ENCODE peak calls at places on chromosome 1, in six cellular contexts. O is HL-60, G is breast epithelium, K is GM23338, Q is GM12892, U is endothelial cell of umbilical vein. E is an unnamed sample.

GRCh38 chr1:19750882-19751276 is 48.8 kb downstream of the TMCO4 start:
- DNase-seq in U (no peak), Q (no peak), K (no peak), O (no peak), G (no peak), E (no peak)

GRCh38 chr1:59135761-59136255 is 161.1 kb upstream of the FGGY start:
- DNase-seq in U (no peak), Q (no peak), O (no peak), K (no peak), G (no peak), E (no peak)

GRCh38 chr1:32695098-32695904 is 7.3 kb downstream of the SYNC start:
- DNase-seq in G (peak; percentile 92), O (no peak), U (peak; percentile 62), Q (no peak), K (no peak), E (no peak)

GRCh38 chr1:26283871-26284596 is 4.1 kb downstream of the SH3BGRL3 start:
- DNase-seq in G (no peak), U (no peak), O (no peak), K (no peak), Q (no peak), E (no peak)

GRCh38 chr1:46522184-46522968 is 29.1 kb downstream of the KNCN start:
- DNase-seq in U (no peak), Q (no peak), K (no peak), O (no peak), G (peak; percentile 60), E (no peak)

GRCh38 chr1:83497563-83497962 is 501.4 kb downstream of the TTLL7 start:
- DNase-seq in O (no peak), G (no peak), Q (no peak), K (peak; percentile 53), U (peak; percentile 13), E (no peak)

GRCh38 chr1:3070654-3071506 is 1.9 kb downstream of the PRDM16 start:
- DNase-seq in U (no peak), K (peak; percentile 62), O (no peak), Q (no peak), G (no peak), E (no peak)

GRCh38 chr1:148372731-148373130 is 110.4 kb downstream of the PPIAL4G start:
- DNase-seq in G (no peak), Q (no peak), K (no peak), U (no peak), O (no peak), E (no peak)

GRCh38 chr1:243513726-243514491 is 258.1 kb downstream of the SDCCAG8 start:
- DNase-seq in K (no peak), O (no peak), G (no peak), Q (no peak), U (no peak), E (no peak)

GRCh38 chr1:40014812-40015594 is 25.5 kb upstream of the CAP1 start:
- DNase-seq in U (peak; percentile 81), Q (no peak), G (no peak), O (no peak), K (no peak), E (no peak)

GRCh38 chr1:55428944-55429931 is 214.1 kb upstream of the USP24 start:
- DNase-seq in Q (no peak), G (no peak), O (no peak), K (peak; percentile 7), U (peak; percentile 99), E (no peak)

GRCh38 chr1:180615493-180616290 is 16.1 kb upstream of the XPR1 start:
- DNase-seq in K (no peak), Q (no peak), G (no peak), O (no peak), U (no peak), E (no peak)
- TF ChIP-seq POLR2AphosphoS5 in K (no peak), Q (no peak), G (no peak), O (no peak), U (no peak), E (no peak)

DNA sequence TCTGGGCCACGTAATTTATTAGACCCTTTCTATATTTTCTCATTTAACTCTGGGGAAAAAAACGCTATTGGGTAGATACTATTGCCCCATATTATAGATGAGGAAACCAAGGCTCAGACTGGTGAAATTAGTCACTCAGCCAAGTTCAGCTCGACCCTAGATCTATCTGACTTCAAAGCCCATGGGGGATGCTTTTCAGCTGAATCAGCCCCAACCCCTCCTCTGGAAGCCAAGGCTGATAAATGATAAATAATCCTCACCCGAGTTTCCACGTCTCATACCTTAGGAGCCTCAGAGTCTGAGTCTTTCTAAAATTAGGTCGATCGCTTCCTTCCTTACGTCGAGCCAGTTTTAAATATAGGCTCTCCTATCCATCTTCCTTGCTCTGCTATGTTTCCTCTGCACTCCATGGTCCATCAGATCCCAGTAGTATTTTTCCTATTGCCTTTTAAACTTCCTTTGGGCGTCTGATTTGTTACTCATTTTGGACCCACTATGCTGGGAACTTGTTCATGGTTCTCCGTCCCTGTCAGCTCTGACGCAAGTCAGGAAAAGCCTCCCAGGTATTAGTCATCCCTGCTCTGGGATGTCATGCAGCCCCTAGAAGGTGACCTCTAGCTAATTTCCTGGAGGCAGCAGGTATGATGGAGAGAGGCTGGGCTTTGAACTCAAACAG is 122.8 kb downstream of the PLPP3 start:
- DNase-seq in U (peak; percentile 71), K (no peak), Q (no peak), G (no peak), O (no peak), E (no peak)
- TF ChIP-seq POLR2AphosphoS5 in U (no peak), K (no peak), Q (no peak), G (no peak), O (no peak), E (no peak)

DNA sequence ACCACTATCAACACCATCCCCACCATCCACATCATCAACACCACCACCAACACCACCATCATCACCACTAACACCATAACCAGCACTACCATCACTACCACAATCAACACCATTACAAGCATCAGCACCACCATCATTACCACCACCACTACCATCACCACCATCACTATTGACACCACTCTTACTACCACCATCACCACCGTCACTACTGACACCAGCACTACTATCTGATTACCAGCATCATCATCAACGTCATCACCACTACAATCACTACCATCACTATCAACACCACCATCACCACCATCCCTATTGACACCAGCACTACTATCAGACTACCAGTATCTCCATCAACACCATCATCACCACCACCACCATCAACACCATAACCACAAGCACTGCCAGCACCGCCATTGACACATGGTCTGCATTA is 106.1 kb upstream of the RUNX3 start:
- DNase-seq in U (no peak), Q (no peak), K (no peak), O (no peak), G (no peak), E (no peak)
- TF ChIP-seq POLR2AphosphoS5 in U (no peak), Q (no peak), K (no peak), O (no peak), G (no peak), E (no peak)

GRCh38 chr1:152535774-152536173 is 21.5 kb downstream of the CRCT1 start:
- DNase-seq in K (no peak), O (no peak), G (no peak), U (no peak), Q (no peak), E (no peak)
- TF ChIP-seq POLR2AphosphoS5 in K (no peak), O (no peak), G (no peak), U (no peak), Q (no peak), E (no peak)

DNA sequence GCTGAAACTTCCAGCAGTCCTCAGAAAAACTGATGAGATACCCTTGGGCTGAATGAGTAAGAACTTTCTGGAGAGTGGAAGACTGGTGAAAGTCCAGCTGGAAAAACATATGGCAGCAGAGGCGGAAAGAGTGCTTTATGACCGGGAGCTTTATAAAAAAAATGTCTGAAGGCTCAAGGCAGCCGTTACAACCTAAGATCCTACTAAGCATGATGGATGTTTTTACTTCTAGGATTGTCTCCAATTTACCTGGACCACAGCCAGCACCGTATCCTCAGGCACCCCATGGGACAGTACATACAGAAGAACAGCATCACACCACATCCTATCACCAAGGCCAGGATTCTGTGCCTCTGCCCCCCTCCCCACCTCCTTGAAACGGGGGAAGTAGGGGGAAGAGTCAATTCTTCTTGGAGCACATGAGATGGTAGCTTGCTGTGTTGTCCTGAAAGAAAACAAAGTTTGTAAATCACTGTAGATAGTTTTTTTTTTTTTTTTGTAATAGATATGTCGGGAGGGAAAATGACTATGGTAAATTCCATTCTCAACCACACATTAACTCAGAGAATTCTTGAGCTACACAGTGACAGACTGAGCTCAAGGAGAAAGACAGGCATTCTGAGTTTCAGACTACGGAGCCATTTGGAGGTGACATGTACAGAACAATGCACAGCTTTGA is 11.8 kb upstream of the IRF2BP2 start:
- DNase-seq in G (no peak), K (no peak), Q (no peak), U (no peak), O (no peak), E (no peak)
- TF ChIP-seq POLR2AphosphoS5 in G (no peak), K (no peak), Q (no peak), U (no peak), O (no peak), E (no peak)

GRCh38 chr1:52684545-52684944 is 13.6 kb downstream of the COA7 start:
- DNase-seq in Q (no peak), K (no peak), U (no peak), O (no peak), G (no peak), E (no peak)
- TF ChIP-seq POLR2AphosphoS5 in Q (no peak), K (no peak), U (no peak), O (no peak), G (no peak), E (no peak)

GRCh38 chr1:185066181-185066580 is 20.8 kb downstream of the RNF2 start:
- DNase-seq in Q (no peak), O (no peak), G (no peak), U (no peak), K (no peak), E (no peak)
- TF ChIP-seq POLR2AphosphoS5 in Q (no peak), O (no peak), G (no peak), U (no peak), K (no peak), E (no peak)

DNA sequence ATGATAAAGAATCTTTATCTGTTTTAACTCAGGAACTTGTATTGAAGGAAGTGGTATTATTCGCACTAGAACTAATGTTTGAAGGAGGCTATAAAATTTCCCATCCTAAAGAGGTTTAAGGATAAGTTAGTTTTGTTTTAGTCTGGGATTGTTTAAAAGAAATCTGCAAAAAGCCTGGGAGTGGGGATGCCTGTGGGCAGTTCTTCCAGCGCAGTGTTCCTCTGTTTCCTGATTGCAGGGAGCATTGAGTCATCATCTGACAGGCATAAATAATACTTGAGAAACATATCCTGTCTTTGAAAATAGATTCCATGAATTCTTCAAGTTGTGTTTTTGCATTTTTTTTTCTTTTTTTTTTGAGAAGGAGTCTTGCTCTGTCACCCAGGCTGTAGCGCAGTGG is 350.8 kb upstream of the PTBP2 start:
- DNase-seq in Q (no peak), G (no peak), K (no peak), U (peak; percentile 93), O (no peak), E (no peak)
- TF ChIP-seq POLR2AphosphoS5 in Q (no peak), G (no peak), K (no peak), U (peak; percentile 42), O (no peak), E (no peak)

GRCh38 chr1:214261206-214262123 is 19.5 kb upstream of the SMYD2 start:
- DNase-seq in K (peak; percentile 80), Q (no peak), G (peak; percentile 79), O (peak; percentile 33), U (peak; percentile 86), E (no peak)
- TF ChIP-seq POLR2AphosphoS5 in K (no peak), Q (no peak), G (peak; percentile 19), O (no peak), U (no peak), E (peak; percentile 32)

E was measured in vagina.